ENCODE peak calls at places on chromosomes 4 and X, in four cellular contexts. W, L, Y and K are unnamed samples.

GRCh38 chr4:82905205-82905604 is 4.7 kb downstream of the THAP9 start:
- DNase-seq in W (no peak), L (peak; percentile 26), Y (no peak), K (no peak)

GRCh38 chrX:15310117-15310516 is 5.3 kb downstream of the ASB11 start:
- DNase-seq in W (peak; percentile 74), L (no peak), Y (no peak), K (peak; percentile 57)

GRCh38 chrX:6941041-6941440 is 206.5 kb upstream of the STS start:
- DNase-seq in W (no peak), L (no peak), Y (no peak), K (no peak)

GRCh38 chrX:151596282-151596681 is 32.8 kb downstream of the PASD1 start:
- DNase-seq in W (no peak), L (no peak), Y (no peak), K (no peak)

GRCh38 chrX:136199365-136199764 is 51.8 kb downstream of the MAP7D3 start:
- DNase-seq in W (no peak), L (no peak), Y (no peak), K (no peak)

GRCh38 chr4:100891808-100892207 is 374.0 kb upstream of the EMCN start:
- DNase-seq in W (no peak), L (no peak), Y (no peak), K (no peak)

GRCh38 chr4:188986271-188986689 is 847.0 kb downstream of the TRIML1 start:
- DNase-seq in W (no peak), L (no peak), Y (no peak), K (no peak)

GRCh38 chr4:121668368-121669162 is 28.2 kb downstream of the ANXA5 start:
- DNase-seq in W (no peak), L (no peak), Y (no peak), K (no peak)

GRCh38 chr4:149870008-149870407 is 54.4 kb upstream of the IQCM start:
- DNase-seq in W (no peak), L (no peak), Y (no peak), K (no peak)

GRCh38 chr4:3307891-3308575 is 15.2 kb downstream of the RGS12 start:
- DNase-seq in W (no peak), L (no peak), Y (peak; percentile 23), K (no peak)

GRCh38 chrX:118730500-118731247 is 3.3 kb downstream of the IL13RA1 start:
- DNase-seq in W (no peak), L (no peak), Y (no peak), K (no peak)

GRCh38 chrX:136200466-136200865 is 50.7 kb downstream of the MAP7D3 start:
- DNase-seq in W (no peak), L (no peak), Y (no peak), K (no peak)

GRCh38 chrX:8424941-8425340 is 39.7 kb upstream of the VCX3B start:
- DNase-seq in W (no peak), L (no peak), Y (no peak), K (no peak)

GRCh38 chr4:119683518-119683917 is 54.9 kb upstream of the PDE5A start:
- DNase-seq in W (no peak), L (no peak), Y (no peak), K (no peak)

GRCh38 chrX:138945219-138945618 is 233.7 kb upstream of the FGF13 start:
- DNase-seq in W (no peak), L (no peak), Y (no peak), K (no peak)

GRCh38 chrX:30971761-30972603 is 82.9 kb upstream of the TAB3 start:
- DNase-seq in W (peak; percentile 74), L (peak; percentile 10), Y (no peak), K (peak; percentile 48)

GRCh38 chr4:81712714-81713113 is 241.0 kb upstream of the RASGEF1B start:
- DNase-seq in W (no peak), L (no peak), Y (no peak), K (no peak)

GRCh38 chr4:182062936-182063335 is 180.3 kb upstream of the TENM3 start:
- DNase-seq in W (no peak), L (no peak), Y (no peak), K (no peak)

GRCh38 chr4:72555377-72555831 is 13.6 kb downstream of the ADAMTS3 start:
- DNase-seq in W (no peak), L (no peak), Y (no peak), K (no peak)